ENCODE peak calls at places on chromosomes 12 and 14, in five cellular contexts. C is tibial artery, S is breast epithelium, W is SK-N-SH, D is astrocyte. P is an unnamed sample. For H3K36me3, the result is how much of the 10 kb centered on the place peaks cover.

GRCh38 chr14:53187921-53188463 is 34.9 kb upstream of the DDHD1 start:
- DNase-seq in C (no peak), D (no peak), S (no peak), W (no peak), P (no peak)

GRCh38 chr12:22617630-22618029 is 7.3 kb upstream of the ETNK1 start:
- DNase-seq in C (no peak), W (no peak), S (no peak), D (no peak), P (no peak)

GRCh38 chr12:18101043-18101442 is 11.1 kb upstream of the RERGL start:
- DNase-seq in D (no peak), W (no peak), S (no peak), C (no peak), P (no peak)

GRCh38 chr14:39370415-39370814 is 61.8 kb downstream of the FBXO33 start:
- DNase-seq in C (no peak), D (no peak), S (no peak), W (no peak), P (no peak)

GRCh38 chr12:6273209-6273928 is 37.1 kb upstream of the PLEKHG6 start:
- DNase-seq in S (no peak), C (no peak), D (no peak), W (no peak), P (no peak)

GRCh38 chr12:12540261-12541013 is 22.2 kb downstream of the DUSP16 start:
- DNase-seq in W (no peak), C (no peak), S (no peak), D (no peak), P (no peak)

GRCh38 chr12:46557539-46558373 is 185.2 kb upstream of the SLC38A2 start:
- DNase-seq in S (no peak), D (no peak), C (no peak), W (no peak), P (no peak)

GRCh38 chr14:57686317-57686716 is 179.6 kb downstream of the SLC35F4 start:
- DNase-seq in C (peak), D (no peak), W (no peak), S (no peak), P (no peak)

GRCh38 chr14:64971890-64972785 is at the start of gene RAB15:
- DNase-seq in D (no peak), C (peak), S (peak), W (peak), P (no peak)

GRCh38 chr14:76324133-76324532 is 51.8 kb upstream of the ESRRB start:
- DNase-seq in C (no peak), S (no peak), W (no peak), D (no peak), P (no peak)

GRCh38 chr12:100753837-100754236 is 40.7 kb upstream of the ANO4 start:
- DNase-seq in C (no peak), S (no peak), W (no peak), D (peak), P (no peak)

GRCh38 chr12:56694161-56694560 is 6.1 kb upstream of the PTGES3 start:
- DNase-seq in D (no peak), S (peak), W (no peak), C (peak), P (no peak)

GRCh38 chr12:6915023-6915788 is 826 bp downstream of the ENO2 start:
- DNase-seq in C (peak), S (no peak), D (no peak), W (peak), P (no peak)

GRCh38 chr14:87813211-87813610 is 179.8 kb downstream of the GALC start:
- DNase-seq in C (no peak), W (no peak), D (no peak), S (no peak), P (no peak)

GRCh38 chr14:105700622-105701288 is 174.4 kb downstream of the TMEM121 start:
- DNase-seq in W (no peak), C (peak), D (no peak), S (no peak), P (no peak)

GRCh38 chr12:57940052-57940914 is 1.1 kb upstream of the ATP23 start:
- DNase-seq in W (no peak), C (no peak), D (no peak), S (no peak), P (no peak)

GRCh38 chr12:122121341-122122192 is 43.0 kb downstream of the MLXIP start:
- DNase-seq in S (no peak), C (no peak), W (no peak), D (no peak), P (no peak)

GRCh38 chr12:12019881-12020280 is 50.9 kb upstream of the BCL2L14 start:
- DNase-seq in S (no peak), C (no peak), W (no peak), D (no peak), P (no peak)

GRCh38 chr14:37623552-37623951 is 28.1 kb downstream of the TTC6 start:
- DNase-seq in S (peak), C (no peak), W (no peak), D (peak), P (peak)

GRCh38 chr14:58426819-58427288 is 477 bp downstream of the TIMM9 start:
- DNase-seq in W (peak), S (no peak), C (peak), D (peak), P (peak)

GRCh38 chr12:6423267-6424007 is 21.3 kb upstream of the CD27 start:
- DNase-seq in W (peak), D (peak), S (peak), C (peak), P (peak)

GRCh38 chr12:1351926-1352325 is 242.5 kb downstream of the FBXL14 start:
- DNase-seq in W (no peak), D (no peak), S (no peak), C (no peak), P (no peak)

GRCh38 chr12:56224954-56225353 is 812 bp downstream of the NABP2 start:
- DNase-seq in D (no peak), C (no peak), W (no peak), S (no peak), P (no peak)

DNA sequence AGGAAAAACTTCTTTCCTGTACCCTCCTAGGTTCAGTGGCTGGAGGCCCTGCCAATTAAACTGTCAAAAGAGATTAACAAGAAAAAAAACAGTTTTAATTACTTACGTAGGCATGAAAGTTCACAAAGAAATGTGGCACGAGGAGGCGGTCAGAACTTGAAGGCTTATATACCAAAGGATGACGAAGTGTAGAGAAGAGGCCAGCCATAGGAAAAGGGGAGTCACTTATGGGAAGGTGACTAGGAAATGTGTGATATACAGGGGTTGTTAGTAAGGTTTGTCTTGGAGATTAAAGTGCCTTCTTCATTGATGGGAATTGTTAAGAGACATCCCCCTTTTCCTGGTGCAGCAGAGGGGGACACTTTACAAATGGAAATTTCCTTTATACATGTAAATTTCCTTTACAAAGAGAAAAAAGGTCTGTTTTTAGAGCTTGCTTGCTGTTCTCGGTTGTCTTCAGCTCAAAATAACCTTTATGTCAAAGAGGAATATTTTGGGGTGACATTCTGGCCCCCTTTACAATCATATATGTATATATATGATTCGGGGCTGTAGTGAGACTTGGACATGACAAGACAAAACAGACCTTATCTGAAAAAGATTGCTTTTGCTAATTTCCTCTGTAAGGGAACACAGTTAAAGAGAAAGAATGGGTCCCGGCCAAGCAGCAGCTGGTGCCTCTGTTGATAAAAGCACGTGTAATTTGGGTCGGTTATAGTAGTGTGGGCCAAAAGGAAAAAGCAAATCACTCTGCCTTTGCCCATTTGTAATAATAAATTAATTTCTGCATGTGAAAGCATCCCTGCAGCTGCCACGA is 38.6 kb downstream of the SYNE2 start:
- DNase-seq in C (no peak), S (no peak), D (no peak), W (no peak), P (no peak)
- H3K4me3 ChIP-seq in C (no peak), S (no peak), D (no peak), W (peak), P (no peak)

GRCh38 chr14:68640293-68640574 is 152.6 kb downstream of the ZFP36L1 start:
- DNase-seq in D (no peak), C (no peak), S (no peak), W (no peak), P (no peak)

GRCh38 chr14:68638056-68638816 is 154.6 kb downstream of the ZFP36L1 start:
- DNase-seq in D (no peak), S (no peak), W (no peak), C (peak), P (no peak)

GRCh38 chr14:68637106-68638021 is 155.5 kb downstream of the ZFP36L1 start:
- DNase-seq in W (no peak), S (no peak), C (peak), D (peak), P (peak)

GRCh38 chr14:68638817-68639517 is 153.9 kb downstream of the ZFP36L1 start:
- DNase-seq in D (no peak), C (peak), W (no peak), S (no peak), P (no peak)

DNA sequence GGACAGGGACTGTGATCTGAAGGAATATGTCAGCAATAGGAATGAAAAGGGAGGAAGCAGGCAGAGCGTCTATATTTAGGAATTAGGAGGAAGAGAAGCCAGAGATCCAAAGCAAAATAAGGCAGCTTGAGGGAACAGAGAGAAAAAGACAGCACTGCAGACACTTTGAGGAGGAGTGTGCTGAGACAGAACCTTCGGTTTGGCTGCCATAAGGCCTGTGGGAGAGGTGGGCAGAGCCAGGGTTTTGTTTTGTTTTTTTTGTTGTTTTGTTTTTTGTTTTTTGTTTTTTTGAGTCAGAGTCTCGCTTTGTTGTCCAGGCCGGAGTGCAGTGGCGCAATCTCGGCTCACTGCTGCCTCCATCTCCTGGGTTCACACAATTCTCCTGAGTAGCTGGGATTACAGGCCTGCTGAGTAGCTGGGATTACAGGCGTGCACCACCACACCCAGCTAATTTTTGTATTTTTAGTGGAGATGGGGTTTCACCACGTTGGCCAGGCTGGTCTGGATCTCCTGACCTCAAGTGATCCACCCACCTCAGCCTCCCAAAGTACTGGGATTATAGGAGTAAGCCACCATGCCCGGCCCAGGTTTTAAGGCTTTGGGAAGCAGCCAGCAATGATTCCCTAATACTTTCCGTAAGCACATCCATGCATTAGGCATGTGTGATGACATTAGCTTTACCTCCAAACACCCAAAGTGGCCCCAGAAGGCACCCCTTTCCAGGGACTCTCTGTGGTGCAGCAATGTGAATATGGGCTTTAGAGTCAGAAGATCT is 153.2 kb downstream of the ZFP36L1 start:
- DNase-seq in D (no peak), W (no peak), C (peak), S (no peak), P (no peak)
- H3K27ac ChIP-seq in D (no peak), W (no peak), C (peak), S (peak), P (no peak)

DNA sequence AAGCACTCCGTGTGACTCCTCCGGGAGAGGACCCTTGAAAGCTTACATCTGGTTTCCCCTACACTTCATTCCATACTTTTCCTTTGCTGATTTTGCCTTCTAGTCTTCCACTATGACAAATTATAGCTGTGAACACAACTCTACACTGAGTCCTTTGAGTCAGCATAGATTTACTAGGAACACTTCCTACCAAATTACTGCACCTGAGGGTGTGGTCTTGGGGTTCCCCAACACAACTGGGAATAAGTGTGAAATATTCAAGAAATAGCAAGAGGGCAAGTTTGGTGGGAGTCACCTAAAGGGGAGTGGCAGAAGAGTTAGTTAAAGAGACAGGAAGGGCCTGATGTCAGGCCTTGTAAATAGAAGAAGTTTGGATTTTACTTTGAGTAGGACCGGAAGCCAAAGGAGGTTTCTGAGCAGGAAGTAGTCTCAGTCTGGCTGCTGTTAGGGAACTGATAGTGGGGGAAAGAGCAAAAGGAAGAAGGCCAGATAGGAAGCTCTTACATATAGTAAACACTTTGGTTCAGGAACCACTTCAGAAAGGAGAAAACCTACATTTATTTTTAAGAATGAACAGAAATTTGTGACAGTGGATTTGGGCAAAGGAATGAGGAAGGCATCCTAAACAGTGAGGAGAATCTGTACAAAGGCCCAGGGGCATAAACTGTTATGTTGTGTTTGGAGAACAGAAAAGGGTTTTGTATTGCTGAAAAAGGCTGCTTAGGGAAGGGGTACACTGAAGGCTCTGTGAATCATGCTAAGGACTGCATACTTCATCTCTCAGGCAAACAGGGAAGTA is 14.3 kb downstream of the SEL1L start:
- DNase-seq in C (no peak), S (no peak), D (no peak), W (no peak), P (no peak)
- H3K36me3 ChIP-seq in C (under half), S (under half), D (under half), W (half or more), P (under half)

GRCh38 chr12:106247731-106248176 is at the start of gene CKAP4:
- DNase-seq in C (peak), W (peak), S (peak), D (peak), P (peak)

GRCh38 chr12:106248177-106248848 is 493 bp upstream of the CKAP4 start:
- DNase-seq in S (no peak), W (no peak), D (peak), C (peak), P (peak)

GRCh38 chr12:106246891-106247730 is 709 bp downstream of the CKAP4 start:
- DNase-seq in W (peak), S (peak), C (peak), D (no peak), P (peak)

GRCh38 chr12:106249411-106250135 is 1.8 kb upstream of the CKAP4 start:
- DNase-seq in W (no peak), D (no peak), C (no peak), S (no peak), P (no peak)

GRCh38 chr12:106248849-106249371 is 1.1 kb upstream of the CKAP4 start:
- DNase-seq in S (no peak), D (peak), C (no peak), W (no peak), P (peak)
- H3K4me3 ChIP-seq in S (peak), D (peak), C (peak), W (peak), P (peak)